ENCODE peak calls at places on chromosomes 3 and 15, in four cellular contexts. One of them, this sample, is unnamed.

GRCh38 chr3:170716172-170716800 is 130.4 kb upstream of the SLC7A14 start:
- DNase-seq in heart right ventricle: no peak
- DNase-seq in MM.1S: no peak
- DNase-seq in body of pancreas: no peak
- DNase-seq in this sample: no peak

GRCh38 chr3:50165388-50166308 is 10.5 kb downstream of the SEMA3F start:
- DNase-seq in heart right ventricle: peak; percentile 44
- DNase-seq in MM.1S: no peak
- DNase-seq in body of pancreas: no peak
- DNase-seq in this sample: peak; percentile 86

GRCh38 chr15:62958528-62958927 is 84.0 kb upstream of the TPM1 start:
- DNase-seq in heart right ventricle: peak; percentile 61
- DNase-seq in MM.1S: no peak
- DNase-seq in body of pancreas: peak; percentile 73
- DNase-seq in this sample: no peak

GRCh38 chr3:40505599-40506462 is at the start of gene ZNF620:
- DNase-seq in heart right ventricle: peak; percentile 86
- DNase-seq in MM.1S: peak; percentile 42
- DNase-seq in body of pancreas: peak; percentile 93
- DNase-seq in this sample: peak; percentile 80

GRCh38 chr3:195895078-195895899 is 13.1 kb downstream of the TNK2 start:
- DNase-seq in heart right ventricle: peak; percentile 41
- DNase-seq in MM.1S: peak; percentile 78
- DNase-seq in body of pancreas: peak; percentile 63
- DNase-seq in this sample: peak; percentile 70

GRCh38 chr15:65626856-65627255 is 5.1 kb downstream of the SLC24A1 start:
- DNase-seq in heart right ventricle: no peak
- DNase-seq in MM.1S: no peak
- DNase-seq in body of pancreas: no peak
- DNase-seq in this sample: no peak

GRCh38 chr15:80966431-80967197 is 23.0 kb downstream of the MESD start:
- DNase-seq in heart right ventricle: no peak
- DNase-seq in MM.1S: no peak
- DNase-seq in body of pancreas: no peak
- DNase-seq in this sample: no peak

GRCh38 chr15:57235865-57236264 is 140.4 kb upstream of the CGNL1 start:
- DNase-seq in heart right ventricle: no peak
- DNase-seq in MM.1S: no peak
- DNase-seq in body of pancreas: no peak
- DNase-seq in this sample: no peak

GRCh38 chr3:39216176-39216790 is 23.9 kb upstream of the XIRP1 start:
- DNase-seq in heart right ventricle: no peak
- DNase-seq in MM.1S: peak; percentile 96
- DNase-seq in body of pancreas: no peak
- DNase-seq in this sample: no peak

GRCh38 chr3:74883690-74884089 is 269.2 kb upstream of the CNTN3 start:
- DNase-seq in heart right ventricle: no peak
- DNase-seq in MM.1S: peak; percentile 32
- DNase-seq in body of pancreas: peak; percentile 19
- DNase-seq in this sample: no peak

GRCh38 chr15:63037996-63038720 is 4.4 kb upstream of the TPM1 start:
- DNase-seq in heart right ventricle: no peak
- DNase-seq in MM.1S: no peak
- DNase-seq in body of pancreas: no peak
- DNase-seq in this sample: no peak

GRCh38 chr15:90062023-90062728 is 40.1 kb downstream of the IDH2 start:
- DNase-seq in heart right ventricle: peak; percentile 69
- DNase-seq in MM.1S: no peak
- DNase-seq in body of pancreas: peak; percentile 90
- DNase-seq in this sample: no peak

GRCh38 chr3:149667576-149667975 is 9.8 kb upstream of the WWTR1 start:
- DNase-seq in heart right ventricle: no peak
- DNase-seq in MM.1S: no peak
- DNase-seq in body of pancreas: no peak
- DNase-seq in this sample: no peak

GRCh38 chr3:129827765-129828164 is 65.7 kb downstream of the TMCC1 start:
- DNase-seq in heart right ventricle: no peak
- DNase-seq in MM.1S: peak; percentile 88
- DNase-seq in body of pancreas: no peak
- DNase-seq in this sample: no peak

GRCh38 chr15:37104413-37105392 is 4.4 kb upstream of the MEIS2 start:
- DNase-seq in heart right ventricle: no peak
- DNase-seq in MM.1S: no peak
- DNase-seq in body of pancreas: no peak
- DNase-seq in this sample: no peak

GRCh38 chr3:141553055-141553454 is 66.2 kb downstream of the RASA2 start:
- DNase-seq in heart right ventricle: no peak
- DNase-seq in MM.1S: no peak
- DNase-seq in body of pancreas: no peak
- DNase-seq in this sample: no peak

GRCh38 chr15:92663250-92663951 is 7.8 kb upstream of the FAM174B start:
- DNase-seq in heart right ventricle: no peak
- DNase-seq in MM.1S: no peak
- DNase-seq in body of pancreas: no peak
- DNase-seq in this sample: no peak

GRCh38 chr3:150430272-150430671 is 22.2 kb downstream of the TSC22D2 start:
- DNase-seq in heart right ventricle: no peak
- DNase-seq in MM.1S: no peak
- DNase-seq in body of pancreas: no peak
- DNase-seq in this sample: no peak

GRCh38 chr3:153429821-153430220 is 267.8 kb downstream of the RAP2B start:
- DNase-seq in heart right ventricle: no peak
- DNase-seq in MM.1S: no peak
- DNase-seq in body of pancreas: no peak
- DNase-seq in this sample: no peak

GRCh38 chr3:190585771-190586630 is 72.1 kb downstream of the IL1RAP start:
- DNase-seq in heart right ventricle: no peak
- DNase-seq in MM.1S: no peak
- DNase-seq in body of pancreas: no peak
- DNase-seq in this sample: no peak

GRCh38 chr15:98946301-98947255 is 61.0 kb downstream of the PGPEP1L start:
- DNase-seq in heart right ventricle: peak; percentile 58
- DNase-seq in MM.1S: no peak
- DNase-seq in body of pancreas: peak; percentile 75
- DNase-seq in this sample: peak; percentile 91

GRCh38 chr15:95298729-95299128 is 1031.8 kb upstream of the NR2F2 start:
- DNase-seq in heart right ventricle: no peak
- DNase-seq in MM.1S: no peak
- DNase-seq in body of pancreas: no peak
- DNase-seq in this sample: no peak

GRCh38 chr15:87736401-87736800 is 520.1 kb downstream of the NTRK3 start:
- DNase-seq in heart right ventricle: no peak
- DNase-seq in MM.1S: no peak
- DNase-seq in body of pancreas: no peak
- DNase-seq in this sample: no peak

GRCh38 chr3:75001330-75001729 is 386.9 kb upstream of the CNTN3 start:
- DNase-seq in heart right ventricle: no peak
- DNase-seq in MM.1S: peak; percentile 28
- DNase-seq in body of pancreas: no peak
- DNase-seq in this sample: no peak

GRCh38 chr15:92161039-92161670 is 232.5 kb upstream of the ST8SIA2 start:
- DNase-seq in heart right ventricle: no peak
- DNase-seq in MM.1S: no peak
- DNase-seq in body of pancreas: no peak
- DNase-seq in this sample: no peak

GRCh38 chr15:64855206-64856000 is 13.7 kb downstream of the PLEKHO2 start:
- DNase-seq in heart right ventricle: no peak
- DNase-seq in MM.1S: no peak
- DNase-seq in body of pancreas: no peak
- DNase-seq in this sample: no peak

GRCh38 chr3:132657869-132658747 is 1.5 kb downstream of the ACAD11 start:
- DNase-seq in heart right ventricle: no peak
- DNase-seq in MM.1S: no peak
- DNase-seq in body of pancreas: no peak
- DNase-seq in this sample: no peak
- H3K4me3 ChIP-seq in heart right ventricle: no peak overlapping the region
- H3K4me3 ChIP-seq in MM.1S: no peak overlapping the region
- H3K4me3 ChIP-seq in body of pancreas: no peak overlapping the region
- H3K4me3 ChIP-seq in this sample: no peak overlapping the region

DNA sequence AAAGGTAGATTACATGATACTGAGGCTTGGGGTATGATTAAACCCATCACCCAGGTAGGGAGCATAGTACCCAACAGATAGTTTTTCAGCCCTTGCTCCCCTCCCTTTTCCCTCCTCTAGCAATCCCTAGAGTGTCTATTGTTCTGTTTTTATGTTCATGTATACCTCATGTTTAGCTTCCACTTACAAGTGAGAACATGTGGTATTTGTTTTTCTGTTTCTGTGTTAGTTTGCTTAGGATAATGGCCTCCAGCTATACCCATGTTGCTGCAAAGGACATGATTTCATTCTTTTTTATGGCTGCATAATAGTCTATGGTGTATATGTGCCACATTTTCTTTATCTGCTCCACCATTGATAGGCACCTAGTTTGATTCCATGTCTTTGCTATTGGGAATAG is 82.7 kb downstream of the MYLK start:
- DNase-seq in heart right ventricle: no peak
- DNase-seq in MM.1S: no peak
- DNase-seq in body of pancreas: no peak
- DNase-seq in this sample: no peak
- H3K4me1 ChIP-seq in heart right ventricle: peaks cover 12% of the 10 kb centered on the region
- H3K4me1 ChIP-seq in MM.1S: no peaks in the 10 kb centered on the region
- H3K4me1 ChIP-seq in body of pancreas: no peaks in the 10 kb centered on the region
- H3K4me1 ChIP-seq in this sample: no peaks in the 10 kb centered on the region

GRCh38 chr15:88894819-88895767 is at the start of gene HAPLN3:
- DNase-seq in heart right ventricle: no peak
- DNase-seq in MM.1S: peak; percentile 8
- DNase-seq in body of pancreas: peak; percentile 30
- DNase-seq in this sample: peak; percentile 88
- H3K4me3 ChIP-seq in heart right ventricle: peak within 1 kb of the TSS; percentile 22
- H3K4me3 ChIP-seq in MM.1S: peak within 1 kb of the TSS; percentile 60
- H3K4me3 ChIP-seq in body of pancreas: peak within 1 kb of the TSS; percentile 10
- H3K4me3 ChIP-seq in this sample: peak within 1 kb of the TSS; percentile 90

GRCh38 chr3:99899603-99900002 is 81.9 kb downstream of the CMSS1 start:
- DNase-seq in heart right ventricle: no peak
- DNase-seq in MM.1S: no peak
- DNase-seq in body of pancreas: no peak
- DNase-seq in this sample: no peak
- H3K4me1 ChIP-seq in heart right ventricle: peaks cover 22% of the 10 kb centered on the region
- H3K4me1 ChIP-seq in MM.1S: peaks cover 4% of the 10 kb centered on the region
- H3K4me1 ChIP-seq in body of pancreas: peaks cover 12% of the 10 kb centered on the region
- H3K4me1 ChIP-seq in this sample: peaks cover 3% of the 10 kb centered on the region

DNA sequence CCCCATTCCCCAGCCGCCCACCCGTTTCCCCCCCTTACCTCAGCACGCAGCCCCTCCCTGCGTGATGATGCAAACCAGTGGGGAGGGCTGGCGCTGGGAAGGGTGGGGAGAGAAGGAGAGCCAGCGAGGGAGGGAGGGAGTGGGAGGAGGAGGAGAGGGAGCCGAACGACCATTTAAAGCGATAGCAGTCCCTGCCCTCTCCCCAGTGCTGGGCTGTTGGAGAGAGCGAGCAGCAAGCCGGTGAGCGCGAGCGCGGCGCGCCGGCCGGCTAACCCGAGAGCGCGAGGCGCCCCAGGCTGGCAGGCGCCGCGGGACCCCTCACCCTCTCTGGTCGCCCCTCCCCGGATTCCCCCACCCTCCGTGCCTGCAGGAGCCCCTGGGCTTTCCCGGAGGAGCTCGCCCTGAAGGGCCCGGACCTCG is at the start of gene GRM7:
- DNase-seq in heart right ventricle: no peak
- DNase-seq in MM.1S: no peak
- DNase-seq in body of pancreas: peak; percentile 19
- DNase-seq in this sample: peak; percentile 71
- H3K4me3 ChIP-seq in heart right ventricle: no peak within 1 kb of the TSS
- H3K4me3 ChIP-seq in MM.1S: no peak within 1 kb of the TSS
- H3K4me3 ChIP-seq in body of pancreas: no peak within 1 kb of the TSS
- H3K4me3 ChIP-seq in this sample: peak within 1 kb of the TSS; percentile 32

GRCh38 chr15:78069052-78069414 is 8.5 kb downstream of the TBC1D2B start:
- DNase-seq in heart right ventricle: no peak
- DNase-seq in MM.1S: no peak
- DNase-seq in body of pancreas: no peak
- DNase-seq in this sample: no peak
- H3K4me1 ChIP-seq in heart right ventricle: peaks cover 100% of the 10 kb centered on the region
- H3K4me1 ChIP-seq in MM.1S: peaks cover 64% of the 10 kb centered on the region
- H3K4me1 ChIP-seq in body of pancreas: peaks cover 92% of the 10 kb centered on the region
- H3K4me1 ChIP-seq in this sample: peaks cover 9% of the 10 kb centered on the region